ENCODE peak calls at places on chromosomes 12 and 14, in four cellular contexts. D is fibroblast of lung, I is adrenal gland, Q is Kasumi-1. O is an unnamed sample.

GRCh38 chr12:65517656-65518210 is 239.2 kb downstream of the MSRB3 start:
- DNase-seq in D (no peak), I (no peak), Q (no peak), O (no peak)

GRCh38 chr12:124641591-124641990 is 74.2 kb upstream of the NCOR2 start:
- DNase-seq in D (no peak), I (no peak), Q (no peak), O (no peak)

GRCh38 chr12:115338566-115339294 is 654.8 kb upstream of the TBX3 start:
- DNase-seq in D (peak; percentile 16), I (no peak), Q (no peak), O (no peak)

GRCh38 chr14:77511486-77512162 is 13.0 kb upstream of the ISM2 start:
- DNase-seq in D (no peak), I (no peak), Q (no peak), O (no peak)

GRCh38 chr14:77498120-77498979 is at the start of gene ISM2:
- DNase-seq in D (peak; percentile 37), I (peak; percentile 54), Q (peak; percentile 20), O (no peak)

GRCh38 chr12:25130741-25131188 is 64.2 kb downstream of the DNAI7 start:
- DNase-seq in D (peak; percentile 47), I (no peak), Q (peak; percentile 69), O (no peak)

GRCh38 chr12:54404061-54405004 is 14.7 kb downstream of the ITGA5 start:
- DNase-seq in D (peak; percentile 40), I (peak; percentile 68), Q (peak; percentile 66), O (no peak)

GRCh38 chr12:44155349-44155748 is 319.5 kb downstream of the TMEM117 start:
- DNase-seq in D (peak; percentile 10), I (no peak), Q (no peak), O (no peak)

GRCh38 chr14:76186318-76187027 is 34.8 kb downstream of the GPATCH2L start:
- DNase-seq in D (no peak), I (no peak), Q (no peak), O (no peak)

GRCh38 chr14:101221549-101222160 is 318.1 kb upstream of the RTL1 start:
- DNase-seq in D (no peak), I (no peak), Q (no peak), O (no peak)

GRCh38 chr12:75990189-75990912 is 41.2 kb downstream of the PHLDA1 start:
- DNase-seq in D (no peak), I (no peak), Q (no peak), O (no peak)

GRCh38 chr14:45641541-45641940 is 388.5 kb upstream of the MIS18BP1 start:
- DNase-seq in D (no peak), I (no peak), Q (no peak), O (no peak)

GRCh38 chr14:87690076-87690661 is 302.8 kb downstream of the GALC start:
- DNase-seq in D (no peak), I (no peak), Q (no peak), O (no peak)

GRCh38 chr12:123363743-123364531 is 710 bp downstream of the SBNO1 start:
- DNase-seq in D (peak; percentile 21), I (peak; percentile 35), Q (peak; percentile 74), O (peak; percentile 59)

GRCh38 chr12:22588817-22589216 is 36.2 kb upstream of the ETNK1 start:
- DNase-seq in D (no peak), I (no peak), Q (no peak), O (no peak)

GRCh38 chr14:104421401-104421821 is 158.2 kb upstream of the C14orf180 start:
- DNase-seq in D (no peak), I (no peak), Q (no peak), O (no peak)

GRCh38 chr14:87896393-87897380 is 96.3 kb downstream of the GALC start:
- DNase-seq in D (peak; percentile 60), I (peak; percentile 31), Q (peak; percentile 81), O (no peak)

GRCh38 chr14:104680056-104680805 is 9.2 kb upstream of the INF2 start:
- DNase-seq in D (peak; percentile 87), I (peak; percentile 91), Q (no peak), O (no peak)

GRCh38 chr14:103536693-103537092 is 7.7 kb downstream of the TRMT61A start:
- DNase-seq in D (no peak), I (no peak), Q (no peak), O (no peak)

GRCh38 chr14:61064866-61065265 is 83.8 kb downstream of the SLC38A6 start:
- DNase-seq in D (no peak), I (no peak), Q (no peak), O (no peak)

GRCh38 chr14:36293824-36294223 is 26.6 kb downstream of the MBIP start:
- DNase-seq in D (peak; percentile 50), I (no peak), Q (peak; percentile 89), O (no peak)

GRCh38 chr12:60822601-60823000 is 1226.8 kb downstream of the SLC16A7 start:
- DNase-seq in D (no peak), I (no peak), Q (no peak), O (no peak)

GRCh38 chr14:102202944-102203343 is 63.2 kb downstream of the WDR20 start:
- DNase-seq in D (no peak), I (no peak), Q (no peak), O (no peak)

GRCh38 chr12:9364224-9365176 is 156.3 kb upstream of the PZP start:
- DNase-seq in D (peak; percentile 89), I (no peak), Q (no peak), O (no peak)

GRCh38 chr14:67077914-67078313 is 111.3 kb upstream of the GARIN2 start:
- DNase-seq in D (no peak), I (no peak), Q (no peak), O (no peak)

GRCh38 chr12:39294712-39295111 is 148.2 kb downstream of the KIF21A start:
- DNase-seq in D (no peak), I (no peak), Q (no peak), O (no peak)

GRCh38 chr14:99393059-99393655 is 87.5 kb downstream of the SETD3 start:
- DNase-seq in D (peak; percentile 17), I (peak; percentile 42), Q (peak; percentile 65), O (peak; percentile 59)

GRCh38 chr12:104877107-104877705 is 80.9 kb downstream of the SLC41A2 start:
- DNase-seq in D (peak; percentile 46), I (peak; percentile 46), Q (peak; percentile 91), O (peak; percentile 53)

O was measured in mesothelial cell of epicardium.